ENCODE peak calls at places on chromosomes 13 and 19, in nine cellular contexts. W is activated CD4-positive, CD25-positive, alpha-beta regulatory T cell; T is stimulated activated CD4-positive, alpha-beta T cell treated with anti-CD3 and anti-CD28 coated beads, Interleukin-4, amount 100 ng/mL, for 4 hours; A is hypothalamus; R is activated CD4-positive, alpha-beta T cell treated with anti-CD3 and anti-CD28 coated beads, Interleukin-2, amount 50 U/mL, for 24 hours; Y is AG04450; C is CD8-positive, alpha-beta T cell; L is RCC 7860; Z is neuronal stem cell. B is an unnamed sample.

GRCh38 chr19:1266818-1267440 is 2.2 kb upstream of the CIRBP start:
- DNase-seq in W (peak), T (peak), A (no peak), R (no peak), Y (no peak), C (peak), L (peak), Z (no peak), B (peak)

GRCh38 chr13:102240110-102240509 is 161.7 kb downstream of the FGF14 start:
- DNase-seq in W (no peak), T (no peak), A (no peak), R (no peak), Y (no peak), C (no peak), L (no peak), Z (no peak), B (no peak)

GRCh38 chr19:49441210-49441959 is at the start of gene SLC17A7:
- DNase-seq in W (no peak), T (peak), A (no peak), R (no peak), Y (no peak), C (peak), L (no peak), Z (peak), B (no peak)

GRCh38 chr13:30346159-30346788 is 38.9 kb upstream of the KATNAL1 start:
- DNase-seq in W (no peak), T (peak), A (no peak), R (peak), Y (no peak), C (peak), L (no peak), Z (no peak), B (peak)

GRCh38 chr13:102903659-102904407 is 58.0 kb downstream of the ERCC5 start:
- DNase-seq in W (no peak), T (no peak), A (no peak), R (no peak), Y (no peak), C (no peak), L (no peak), Z (no peak), B (no peak)

GRCh38 chr13:80338781-80339577 is 1.9 kb downstream of the SPRY2 start:
- DNase-seq in W (no peak), T (no peak), A (peak), R (no peak), Y (peak), C (peak), L (peak), Z (peak), B (no peak)

GRCh38 chr13:48412881-48413351 is at the start of gene LPAR6:
- DNase-seq in W (no peak), T (no peak), A (no peak), R (no peak), Y (no peak), C (no peak), L (no peak), Z (no peak), B (no peak)

GRCh38 chr13:93534181-93534700 is 307.6 kb downstream of the GPC6 start:
- DNase-seq in W (no peak), T (no peak), A (no peak), R (no peak), Y (no peak), C (no peak), L (no peak), Z (no peak), B (no peak)

GRCh38 chr19:43564800-43565199 is 10.5 kb downstream of the XRCC1 start:
- DNase-seq in W (no peak), T (no peak), A (no peak), R (no peak), Y (no peak), C (no peak), L (no peak), Z (no peak), B (no peak)

GRCh38 chr13:27481766-27482165 is 31.4 kb upstream of the MTIF3 start:
- DNase-seq in W (no peak), T (no peak), A (no peak), R (no peak), Y (no peak), C (no peak), L (no peak), Z (peak), B (peak)

GRCh38 chr19:40398417-40399056 is 8.6 kb upstream of the HIPK4 start:
- DNase-seq in W (peak), T (peak), A (no peak), R (peak), Y (no peak), C (peak), L (no peak), Z (peak), B (no peak)

GRCh38 chr19:20999731-21000352 is 20.6 kb upstream of the ZNF430 start:
- DNase-seq in W (peak), T (peak), A (peak), R (peak), Y (peak), C (peak), L (peak), Z (peak), B (peak)

GRCh38 chr19:56092685-56093631 is 28.1 kb downstream of the ZNF787 start:
- DNase-seq in W (no peak), T (no peak), A (no peak), R (no peak), Y (no peak), C (no peak), L (no peak), Z (no peak), B (no peak)

GRCh38 chr13:95604534-95604915 is 40.0 kb downstream of the DZIP1 start:
- DNase-seq in W (no peak), T (no peak), A (no peak), R (no peak), Y (no peak), C (no peak), L (no peak), Z (no peak), B (no peak)

GRCh38 chr13:30119476-30119875 is 187.9 kb downstream of the KATNAL1 start:
- DNase-seq in W (no peak), T (no peak), A (no peak), R (no peak), Y (no peak), C (no peak), L (no peak), Z (no peak), B (no peak)

GRCh38 chr19:51647318-51647717 is 693 bp upstream of the SIGLEC14 start:
- DNase-seq in W (no peak), T (no peak), A (no peak), R (no peak), Y (no peak), C (no peak), L (no peak), Z (no peak), B (no peak)

GRCh38 chr19:57031156-57031555 is 88.6 kb upstream of the USP29 start:
- DNase-seq in W (no peak), T (no peak), A (no peak), R (no peak), Y (no peak), C (no peak), L (no peak), Z (no peak), B (no peak)

GRCh38 chr13:38944219-38944618 is 46.4 kb downstream of the STOML3 start:
- DNase-seq in W (no peak), T (no peak), A (no peak), R (no peak), Y (no peak), C (no peak), L (no peak), Z (no peak), B (no peak)

GRCh38 chr13:30121666-30122065 is 185.7 kb downstream of the KATNAL1 start:
- DNase-seq in W (no peak), T (no peak), A (no peak), R (no peak), Y (no peak), C (no peak), L (no peak), Z (no peak), B (no peak)

GRCh38 chr13:40377783-40378182 is 288.7 kb downstream of the FOXO1 start:
- DNase-seq in W (peak), T (peak), A (no peak), R (peak), Y (no peak), C (no peak), L (peak), Z (no peak), B (no peak)

GRCh38 chr13:45055902-45056648 is 64.2 kb upstream of the GTF2F2 start:
- DNase-seq in W (no peak), T (no peak), A (no peak), R (peak), Y (no peak), C (no peak), L (no peak), Z (no peak), B (no peak)

B was measured in MM.1S.